ENCODE peak calls at places on chromosomes 5 and 9, in four cellular contexts. Z is stomach, Q is A549, C is tibial nerve. R is an unnamed sample. For H3K4me1, the result is how much of the 10 kb centered on the place peaks cover.

GRCh38 chr5:125327676-125328075 is 581.2 kb upstream of the ZNF608 start:
- DNase-seq in Q (no peak), C (no peak), Z (no peak), R (no peak)

GRCh38 chr5:179215576-179215975 is 129.7 kb downstream of the ADAMTS2 start:
- DNase-seq in Z (no peak), C (no peak), Q (no peak), R (no peak)

GRCh38 chr9:116288658-116289057 is 135.1 kb downstream of the PAPPA start:
- DNase-seq in Q (peak), Z (no peak), C (no peak), R (no peak)

GRCh38 chr5:35233601-35234000 is 3.3 kb upstream of the PRLR start:
- DNase-seq in Q (no peak), Z (no peak), C (no peak), R (no peak)

GRCh38 chr9:33404782-33405362 is 2.5 kb upstream of the AQP7 start:
- DNase-seq in C (no peak), Z (no peak), Q (no peak), R (no peak)

GRCh38 chr9:84169240-84169639 is 171.3 kb downstream of the SLC28A3 start:
- DNase-seq in Q (no peak), Z (no peak), C (no peak), R (no peak)

GRCh38 chr5:143405747-143406098 is 2.2 kb upstream of the NR3C1 start:
- DNase-seq in Q (no peak), C (no peak), Z (no peak), R (no peak)

GRCh38 chr5:116013931-116014330 is 18.3 kb upstream of the ARL14EPL start:
- DNase-seq in C (no peak), Q (no peak), Z (no peak), R (no peak)

GRCh38 chr9:129763235-129763917 is 10.5 kb upstream of the PTGES start:
- DNase-seq in Q (no peak), C (peak), Z (no peak), R (peak)

GRCh38 chr5:141604318-141604717 is 14.5 kb downstream of the DIAPH1 start:
- DNase-seq in C (peak), Z (peak), Q (peak), R (peak)
- TF ChIP-seq EP300 in C (no peak), Z (no peak), Q (no peak), R (no peak)

DNA sequence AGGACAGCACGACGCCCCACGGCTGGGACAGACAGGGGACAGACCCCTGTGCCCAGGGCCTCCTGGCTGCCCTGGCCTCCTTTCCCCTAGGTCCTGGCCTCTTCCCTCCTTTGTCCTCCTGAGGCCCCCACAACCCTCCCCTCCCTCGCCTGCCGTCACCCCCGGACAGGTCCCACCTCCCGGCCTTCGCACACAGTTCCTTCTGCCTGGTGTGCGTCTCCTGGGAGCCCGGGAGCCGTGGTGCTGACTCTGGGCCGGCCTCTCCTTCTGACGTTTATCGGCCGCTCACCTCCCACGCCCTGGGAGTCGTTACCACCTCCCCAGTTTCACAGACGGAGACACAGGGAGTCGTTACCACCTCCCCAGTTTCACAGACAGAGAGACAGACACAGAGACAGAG is 25.1 kb upstream of the NOTCH1 start:
- DNase-seq in Q (no peak), C (no peak), Z (no peak), R (no peak)
- H3K4me1 ChIP-seq in Q (half or more), C (under half), Z (under half), R (under half)

DNA sequence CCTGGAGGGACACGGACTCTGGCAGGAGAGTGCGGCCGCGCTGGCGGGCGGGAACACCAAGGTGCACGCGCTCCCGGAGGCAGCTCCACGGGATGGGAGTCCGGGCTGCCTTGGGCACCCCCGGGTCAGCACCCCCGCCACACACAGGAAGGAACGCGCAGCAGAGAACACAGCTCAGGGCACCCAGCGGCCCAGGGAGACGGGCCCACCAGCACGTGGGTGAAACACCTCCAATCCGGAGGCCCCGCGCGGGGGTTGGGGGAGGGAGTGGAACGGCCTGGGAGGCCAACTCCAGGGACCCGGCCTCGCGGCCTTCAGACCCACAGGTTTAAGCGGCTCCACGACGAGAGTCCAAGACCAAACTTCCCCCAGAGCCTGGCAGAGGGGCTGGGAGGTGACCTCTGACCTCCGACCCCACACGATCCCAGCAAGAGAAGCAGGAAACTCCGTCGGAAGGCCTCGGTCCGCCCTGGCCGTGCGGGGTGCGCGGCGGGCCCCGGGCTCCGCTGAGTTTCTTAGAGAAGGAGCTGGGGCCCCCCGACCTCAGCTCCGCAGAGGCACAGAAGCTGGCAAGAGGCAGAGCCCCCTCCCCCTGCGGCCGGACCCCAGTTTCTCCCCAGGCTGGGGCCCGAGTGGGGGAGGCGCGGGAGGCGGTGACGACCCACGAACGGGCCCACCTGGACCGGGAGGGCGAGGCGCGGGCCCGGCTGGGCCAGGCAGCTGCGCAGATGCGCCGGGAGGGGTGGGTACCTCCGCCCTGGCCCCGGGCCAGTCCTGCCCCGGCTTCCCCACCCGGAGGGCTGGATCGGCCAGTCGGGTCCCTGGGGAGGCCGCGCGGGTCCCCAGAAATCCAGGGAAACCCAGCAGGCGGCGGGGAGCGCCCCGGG is 851 bp downstream of the NACC2 start:
- DNase-seq in Q (peak), C (peak), Z (peak), R (no peak)
- H3K4me3 ChIP-seq in Q (peak), C (peak), Z (peak), R (peak)

DNA sequence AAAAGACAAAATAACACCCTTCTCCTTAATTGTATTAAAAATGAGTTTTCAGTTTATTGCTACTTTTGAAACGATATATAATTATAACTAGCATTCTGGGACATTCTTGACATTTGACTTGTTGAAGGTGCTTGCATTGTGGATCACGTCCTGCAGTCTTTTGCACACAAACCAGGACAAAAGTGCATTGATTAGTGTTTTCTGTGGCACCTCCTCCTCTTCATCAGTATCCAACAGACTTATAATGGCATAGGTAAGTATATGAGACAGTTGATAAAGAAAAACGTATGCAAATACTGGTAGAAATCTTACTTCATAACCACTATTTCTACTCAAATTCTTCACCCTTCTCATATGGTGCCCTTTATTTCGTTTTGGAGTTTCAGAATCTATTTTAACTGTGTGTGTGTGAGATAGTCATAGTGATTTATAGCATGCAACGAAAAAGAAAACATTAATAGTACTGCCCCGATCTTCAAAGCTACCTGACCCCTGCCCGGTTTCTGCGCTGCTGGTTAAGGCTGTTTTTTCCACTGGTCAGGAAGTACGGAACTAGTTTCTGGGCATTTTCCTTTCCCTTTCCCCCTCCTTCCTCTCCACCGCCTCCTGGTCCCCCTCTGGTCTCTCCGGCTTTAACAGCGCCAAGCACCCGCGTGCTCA is 639 bp upstream of the RASA1 start:
- DNase-seq in Q (no peak), Z (no peak), C (no peak), R (no peak)
- TF ChIP-seq EP300 in Q (no peak), Z (no peak), C (no peak), R (no peak)

GRCh38 chr9:135216666-135217431 is 129.4 kb downstream of the OLFM1 start:
- DNase-seq in Z (no peak), Q (no peak), C (no peak), R (peak)

GRCh38 chr9:135218331-135219225 is 131.1 kb downstream of the OLFM1 start:
- DNase-seq in Z (no peak), C (no peak), Q (no peak), R (peak)

GRCh38 chr9:135219676-135220600 is 132.5 kb downstream of the OLFM1 start:
- DNase-seq in C (no peak), Z (no peak), Q (no peak), R (peak)

GRCh38 chr9:135216236-135216635 is 128.8 kb downstream of the OLFM1 start:
- DNase-seq in Q (no peak), C (no peak), Z (no peak), R (no peak)

GRCh38 chr9:135217836-135218235 is 130.4 kb downstream of the OLFM1 start:
- DNase-seq in Z (no peak), Q (no peak), C (no peak), R (no peak)
- H3K4me1 ChIP-seq in Z (under half), Q (under half), C (under half), R (under half)

GRCh38 chr5:1521671-1522600 is 1.8 kb downstream of the LPCAT1 start:
- DNase-seq in Z (peak), C (peak), Q (no peak), R (peak)
- H3K4me3 ChIP-seq in Z (peak), C (peak), Q (peak), R (peak)